ENCODE peak calls at places on chromosomes 13 and 19, in nine cellular contexts. B, V, Q, W, H, E, X, Z and D are unnamed samples.

GRCh38 chr13:69641773-69642172 is 465.9 kb upstream of the ATXN8OS start:
- DNase-seq in W (no peak), X (no peak), Q (no peak), V (no peak), B (no peak), E (no peak), Z (no peak), H (no peak), D (no peak)

GRCh38 chr19:44846455-44847143 is 502 bp downstream of the NECTIN2 start:
- DNase-seq in E (peak; percentile 74), H (no peak), Q (peak; percentile 86), B (no peak), V (no peak), Z (no peak), X (no peak), W (no peak), D (no peak)

GRCh38 chr19:10736189-10736588 is 18.3 kb downstream of the DNM2 start:
- DNase-seq in E (no peak), H (no peak), Q (no peak), V (no peak), W (no peak), X (no peak), Z (no peak), B (no peak), D (no peak)

GRCh38 chr13:48749699-48750473 is 96.2 kb downstream of the CYSLTR2 start:
- DNase-seq in Q (peak; percentile 87), B (peak; percentile 34), V (peak; percentile 54), Z (peak; percentile 66), H (peak; percentile 75), W (peak; percentile 13), E (no peak), X (peak; percentile 12), D (peak; percentile 86)

GRCh38 chr13:59346861-59347470 is 816.8 kb downstream of the DIAPH3 start:
- DNase-seq in Z (no peak), W (no peak), E (no peak), H (no peak), V (no peak), B (no peak), Q (no peak), X (no peak), D (no peak)

GRCh38 chr19:49338691-49339363 is 3.6 kb downstream of the CD37 start:
- DNase-seq in B (no peak), Q (peak; percentile 83), X (no peak), W (no peak), H (peak; percentile 40), Z (peak; percentile 88), E (peak; percentile 86), V (no peak), D (peak; percentile 75)

GRCh38 chr19:30089086-30089665 is 147.1 kb downstream of the URI1 start:
- DNase-seq in H (no peak), V (no peak), Z (no peak), B (no peak), W (no peak), X (no peak), E (no peak), Q (no peak), D (no peak)

GRCh38 chr19:18601875-18602274 is 4.7 kb downstream of the CRLF1 start:
- DNase-seq in W (no peak), H (no peak), V (no peak), X (no peak), B (no peak), Q (no peak), Z (no peak), E (no peak), D (no peak)

GRCh38 chr13:40271511-40271910 is 394.9 kb downstream of the FOXO1 start:
- DNase-seq in E (no peak), H (no peak), V (no peak), Z (no peak), W (no peak), Q (no peak), X (no peak), B (no peak), D (no peak)

GRCh38 chr13:33303885-33304284 is 18.3 kb upstream of the STARD13 start:
- DNase-seq in E (no peak), H (no peak), W (no peak), V (no peak), Q (no peak), B (no peak), Z (no peak), X (no peak), D (no peak)

GRCh38 chr13:65453982-65454381 is 1776.2 kb downstream of the PCDH9 start:
- DNase-seq in V (no peak), E (no peak), Q (no peak), H (no peak), X (no peak), W (no peak), Z (no peak), B (no peak), D (no peak)